ENCODE peak calls at places on chromosomes 1 and 21, in nine cellular contexts. E is H9; O is transverse colon; M is spleen; D is ovary; W is cardiac muscle cell; G is mammary epithelial cell; K is CD8-positive, alpha-beta T cell; B is heart right ventricle. Y is an unnamed sample.

GRCh38 chr1:69492286-69492685 is 75.4 kb upstream of the LRRC7 start:
- DNase-seq in E (no peak), O (no peak), M (no peak), D (no peak), W (no peak), G (no peak), K (no peak), B (no peak), Y (no peak)

GRCh38 chr1:187471555-187471954 is 642.8 kb downstream of the PLA2G4A start:
- DNase-seq in E (no peak), O (no peak), M (no peak), D (no peak), W (no peak), G (no peak), K (no peak), B (no peak), Y (no peak)

GRCh38 chr1:204571631-204572030 is 55.4 kb downstream of the MDM4 start:
- DNase-seq in E (no peak), O (no peak), M (no peak), D (no peak), W (no peak), G (no peak), K (no peak), B (no peak), Y (no peak)

GRCh38 chr1:171434717-171435346 is 50.5 kb upstream of the PRRC2C start:
- DNase-seq in E (no peak), O (no peak), M (no peak), D (no peak), W (no peak), G (peak; percentile 69), K (peak; percentile 13), B (no peak), Y (no peak)

GRCh38 chr1:119702384-119702783 is 9.3 kb upstream of the PHGDH start:
- DNase-seq in E (no peak), O (no peak), M (no peak), D (no peak), W (no peak), G (peak; percentile 92), K (no peak), B (no peak), Y (no peak)

GRCh38 chr1:998905-999796 is 746 bp downstream of the HES4 start:
- DNase-seq in E (peak; percentile 56), O (no peak), M (peak; percentile 80), D (peak; percentile 46), W (peak; percentile 70), G (peak; percentile 47), K (no peak), B (peak; percentile 54), Y (peak; percentile 62)

GRCh38 chr1:119885903-119886783 is 10.2 kb downstream of the ADAM30 start:
- DNase-seq in E (peak; percentile 69), O (peak; percentile 69), M (peak; percentile 81), D (peak; percentile 63), W (peak; percentile 55), G (no peak), K (peak; percentile 57), B (peak; percentile 42), Y (peak; percentile 59)

GRCh38 chr1:194268839-194269238 is 1082.4 kb upstream of the B3GALT2 start:
- DNase-seq in E (no peak), O (no peak), M (no peak), D (no peak), W (no peak), G (no peak), K (no peak), B (no peak), Y (no peak)

GRCh38 chr1:39959651-39960333 is 4.8 kb downstream of the MFSD2A start:
- DNase-seq in E (no peak), O (no peak), M (no peak), D (no peak), W (no peak), G (no peak), K (no peak), B (no peak), Y (peak; percentile 65)

GRCh38 chr1:61269648-61270047 is 187.3 kb downstream of the NFIA start:
- DNase-seq in E (no peak), O (no peak), M (no peak), D (no peak), W (no peak), G (no peak), K (no peak), B (no peak), Y (no peak)

GRCh38 chr1:40036574-40036973 is 4.0 kb upstream of the CAP1 start:
- DNase-seq in E (no peak), O (peak; percentile 53), M (no peak), D (peak; percentile 77), W (no peak), G (peak; percentile 73), K (no peak), B (peak; percentile 65), Y (no peak)

GRCh38 chr1:15305366-15305765 is 58.3 kb downstream of the FHAD1 start:
- DNase-seq in E (no peak), O (no peak), M (no peak), D (no peak), W (no peak), G (no peak), K (no peak), B (no peak), Y (no peak)

GRCh38 chr1:206559661-206559995 is 52.3 kb downstream of the RASSF5 start:
- DNase-seq in E (no peak), O (no peak), M (no peak), D (no peak), W (peak; percentile 32), G (no peak), K (no peak), B (no peak), Y (no peak)

GRCh38 chr1:94215955-94216354 is 21.4 kb downstream of the ARHGAP29 start:
- DNase-seq in E (no peak), O (no peak), M (no peak), D (no peak), W (no peak), G (no peak), K (no peak), B (no peak), Y (no peak)

GRCh38 chr1:216688127-216688657 is 35.0 kb downstream of the ESRRG start:
- DNase-seq in E (no peak), O (no peak), M (no peak), D (no peak), W (no peak), G (no peak), K (no peak), B (no peak), Y (no peak)

GRCh38 chr1:216686860-216687545 is 36.2 kb downstream of the ESRRG start:
- DNase-seq in E (peak; percentile 41), O (no peak), M (no peak), D (no peak), W (peak; percentile 49), G (no peak), K (no peak), B (no peak), Y (no peak)

DNA sequence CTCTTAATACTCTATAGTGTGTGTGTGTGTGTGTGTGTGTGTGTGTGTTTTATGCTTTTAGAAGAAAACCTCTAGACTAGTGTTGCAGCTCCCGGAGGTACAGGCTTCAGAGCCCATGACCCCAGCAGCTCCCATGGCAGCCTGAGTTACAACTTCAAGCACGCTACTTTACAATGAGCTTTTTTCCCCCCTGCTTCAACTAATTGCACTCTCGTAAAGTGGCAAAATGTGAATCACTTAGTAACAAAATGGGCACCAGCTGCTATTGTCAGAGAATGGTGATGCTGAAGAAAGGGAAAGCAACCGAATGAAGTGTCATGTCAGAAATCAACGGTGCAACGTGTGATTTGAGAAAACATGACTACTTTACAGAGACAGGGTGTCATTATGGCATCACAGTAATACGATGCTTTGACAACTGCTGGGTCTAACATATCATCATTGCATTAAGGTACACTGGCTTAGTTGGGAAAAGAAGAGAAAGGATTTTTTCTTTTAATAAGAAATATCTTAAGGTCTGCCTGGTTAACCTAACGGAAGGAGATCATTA is 40.5 kb downstream of the ESRRG start:
- DNase-seq in E (no peak), O (no peak), M (no peak), D (no peak), W (peak; percentile 35), G (no peak), K (no peak), B (no peak), Y (no peak)
- H3K27me3 ChIP-seq in E (no peaks in the 10 kb centered on the region), O (no peaks in the 10 kb centered on the region), M (no peaks in the 10 kb centered on the region), D (no peaks in the 10 kb centered on the region), W (no peaks in the 10 kb centered on the region), G (no peaks in the 10 kb centered on the region), K (no peaks in the 10 kb centered on the region), B (no peaks in the 10 kb centered on the region), Y (no peaks in the 10 kb centered on the region)

DNA sequence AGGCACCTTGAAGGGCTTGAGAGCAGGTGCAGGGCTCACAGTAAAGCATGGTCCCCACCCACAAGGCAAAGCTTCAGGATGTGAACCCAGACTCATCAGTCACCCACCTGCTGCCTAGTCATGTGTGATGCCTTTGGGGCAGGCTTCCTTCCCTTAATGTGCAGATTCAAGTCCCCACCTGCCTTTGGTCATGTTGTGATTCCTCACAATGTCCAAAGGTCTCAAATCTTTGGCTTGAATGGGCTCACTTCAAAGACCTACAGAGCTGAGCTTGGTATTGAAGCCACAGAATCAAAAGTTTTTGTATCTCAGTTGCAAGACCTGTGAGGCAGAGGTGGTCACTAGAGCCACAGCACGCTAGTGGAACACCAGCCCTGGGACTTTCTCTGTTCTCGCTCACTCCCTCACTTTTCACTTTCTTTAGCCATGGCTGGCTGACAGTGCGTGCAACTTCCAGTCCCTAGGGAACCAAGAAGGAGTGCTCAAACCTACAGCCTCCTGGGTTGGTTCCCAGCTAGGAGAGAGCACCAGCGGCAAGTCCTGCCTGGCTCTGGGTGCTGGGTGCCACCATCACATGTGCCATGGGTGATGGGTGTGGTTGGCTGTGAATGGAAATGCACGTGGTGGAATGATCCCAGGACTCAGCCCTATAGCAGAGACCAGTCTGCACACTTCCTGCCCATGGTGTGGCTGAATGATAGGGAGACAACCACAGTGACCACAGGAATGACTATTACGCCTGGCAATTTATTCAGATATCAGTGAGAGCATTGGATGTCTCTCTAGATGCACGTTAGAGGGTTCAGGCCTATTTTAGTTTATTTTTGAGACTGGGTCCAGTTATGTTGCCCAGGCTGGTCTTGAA is 26.4 kb upstream of the CLIC6 start:
- DNase-seq in E (no peak), O (no peak), M (no peak), D (no peak), W (no peak), G (peak; percentile 54), K (no peak), B (no peak), Y (no peak)
- H3K27me3 ChIP-seq in E (no peaks in the 10 kb centered on the region), O (no peaks in the 10 kb centered on the region), M (no peaks in the 10 kb centered on the region), D (no peaks in the 10 kb centered on the region), W (peaks cover 5% of the 10 kb centered on the region), G (no peaks in the 10 kb centered on the region), K (no peaks in the 10 kb centered on the region), B (no peaks in the 10 kb centered on the region), Y (no peaks in the 10 kb centered on the region)

GRCh38 chr1:191589536-191589935 is 568.7 kb upstream of the RGS18 start:
- DNase-seq in E (no peak), O (no peak), M (no peak), D (no peak), W (no peak), G (no peak), K (no peak), B (no peak), Y (no peak)
- H3K27me3 ChIP-seq in E (no peaks in the 10 kb centered on the region), O (no peaks in the 10 kb centered on the region), M (no peaks in the 10 kb centered on the region), D (no peaks in the 10 kb centered on the region), W (no peaks in the 10 kb centered on the region), G (no peaks in the 10 kb centered on the region), K (no peaks in the 10 kb centered on the region), B (no peaks in the 10 kb centered on the region), Y (no peaks in the 10 kb centered on the region)

DNA sequence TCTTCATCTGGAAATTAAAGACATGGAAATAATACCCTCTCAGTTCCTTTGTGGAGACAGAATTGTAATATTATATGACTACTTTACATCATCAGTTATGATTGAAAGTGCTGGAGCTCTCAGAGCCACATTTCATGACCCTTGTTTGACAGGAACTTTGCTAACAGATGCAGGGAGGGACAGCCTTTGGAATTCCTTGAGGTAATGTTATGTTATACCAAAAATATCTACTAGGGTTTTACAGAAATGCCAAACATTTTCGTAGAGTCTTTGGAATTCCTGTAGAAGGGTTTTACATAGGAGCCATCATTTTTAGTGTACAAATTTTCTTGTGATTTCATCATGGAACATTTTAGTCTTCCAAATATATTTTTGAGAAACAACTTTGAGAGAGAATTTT is 57.4 kb upstream of the ADAMTS5 start:
- DNase-seq in E (no peak), O (no peak), M (no peak), D (no peak), W (no peak), G (no peak), K (no peak), B (no peak), Y (no peak)
- H3K27me3 ChIP-seq in E (no peaks in the 10 kb centered on the region), O (no peaks in the 10 kb centered on the region), M (no peaks in the 10 kb centered on the region), D (no peaks in the 10 kb centered on the region), W (no peaks in the 10 kb centered on the region), G (no peaks in the 10 kb centered on the region), K (no peaks in the 10 kb centered on the region), B (no peaks in the 10 kb centered on the region), Y (no peaks in the 10 kb centered on the region)

Y was measured in lower lobe of right lung.